ENCODE peak calls at places on chromosomes 7 and 10, in five cellular contexts. I is testis, O is tibial nerve, J is sigmoid colon, D is NB4. H is an unnamed sample.

GRCh38 chr7:34190299-34190698 is 285.0 kb downstream of the BMPER start:
- DNase-seq in I (no peak), O (no peak), J (no peak), D (no peak), H (no peak)

GRCh38 chr7:12716134-12716667 is 28.8 kb downstream of the ARL4A start:
- DNase-seq in I (no peak), O (no peak), J (no peak), D (no peak), H (no peak)

GRCh38 chr7:129376076-129376777 is 58.0 kb upstream of the STRIP2 start:
- DNase-seq in I (peak), O (peak), J (no peak), D (peak), H (peak)

GRCh38 chr10:127034790-127035189 is 129.6 kb downstream of the DOCK1 start:
- DNase-seq in I (peak), O (no peak), J (no peak), D (no peak), H (no peak)

GRCh38 chr7:103989200-103989784 is at the start of gene RELN:
- DNase-seq in I (peak), O (no peak), J (no peak), D (no peak), H (peak)

GRCh38 chr7:140640727-140641531 is at the start of gene DENND2A:
- DNase-seq in I (peak), O (peak), J (peak), D (peak), H (no peak)

GRCh38 chr10:46311501-46311951 is 24.7 kb downstream of the ANTXRL start:
- DNase-seq in I (peak), O (no peak), J (peak), D (no peak), H (no peak)

GRCh38 chr10:112732277-112732891 is 217.7 kb upstream of the TCF7L2 start:
- DNase-seq in I (no peak), O (no peak), J (no peak), D (no peak), H (no peak)

GRCh38 chr7:36116347-36117200 is 36.5 kb upstream of the EEPD1 start:
- DNase-seq in I (no peak), O (no peak), J (no peak), D (no peak), H (no peak)

GRCh38 chr7:43878867-43879266 is 9.6 kb upstream of the MRPS24 start:
- DNase-seq in I (no peak), O (no peak), J (no peak), D (no peak), H (no peak)

GRCh38 chr7:13832346-13832745 is 157.1 kb downstream of the ETV1 start:
- DNase-seq in I (no peak), O (no peak), J (no peak), D (no peak), H (no peak)

GRCh38 chr10:86711957-86712708 is 43.8 kb downstream of the LDB3 start:
- DNase-seq in I (peak), O (peak), J (peak), D (peak), H (no peak)
- TF ChIP-seq POLR2A in I (no peak), O (no peak), J (no peak), D (no peak), H (no peak)

DNA sequence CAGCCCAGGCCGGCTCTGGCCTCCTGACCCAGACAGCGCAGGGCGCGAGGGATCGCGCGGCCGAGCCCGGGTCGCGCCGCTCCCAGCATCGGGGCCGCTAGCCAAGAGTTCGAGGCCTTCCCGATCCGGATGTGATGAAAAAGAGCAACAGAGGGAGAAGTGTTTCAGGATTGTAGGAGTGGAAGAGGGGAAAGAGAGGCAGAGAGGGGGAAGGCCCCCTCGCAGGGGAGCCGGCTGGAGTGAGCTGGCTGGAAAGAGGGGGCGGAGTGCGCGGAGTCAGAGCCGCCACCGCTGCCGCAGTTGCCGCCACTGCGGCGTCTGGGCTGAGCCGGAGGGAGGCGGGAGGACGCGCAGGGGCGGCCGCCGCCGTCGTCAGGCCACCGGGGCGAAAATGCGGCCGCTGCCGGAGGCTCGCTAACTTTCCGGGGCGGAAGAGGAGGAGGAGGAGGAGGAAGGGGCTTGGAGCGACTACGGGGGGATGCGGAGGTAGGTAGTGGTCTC is 307 bp downstream of the MDFIC start:
- DNase-seq in I (peak), O (peak), J (peak), D (peak), H (no peak)
- TF ChIP-seq POLR2A in I (no peak), O (no peak), J (peak), D (no peak), H (no peak)

GRCh38 chr10:119872610-119872859 is at the start of gene MCMBP:
- DNase-seq in I (no peak), O (no peak), J (no peak), D (no peak), H (no peak)
- TF ChIP-seq POLR2A in I (no peak), O (peak), J (no peak), D (no peak), H (no peak)

DNA sequence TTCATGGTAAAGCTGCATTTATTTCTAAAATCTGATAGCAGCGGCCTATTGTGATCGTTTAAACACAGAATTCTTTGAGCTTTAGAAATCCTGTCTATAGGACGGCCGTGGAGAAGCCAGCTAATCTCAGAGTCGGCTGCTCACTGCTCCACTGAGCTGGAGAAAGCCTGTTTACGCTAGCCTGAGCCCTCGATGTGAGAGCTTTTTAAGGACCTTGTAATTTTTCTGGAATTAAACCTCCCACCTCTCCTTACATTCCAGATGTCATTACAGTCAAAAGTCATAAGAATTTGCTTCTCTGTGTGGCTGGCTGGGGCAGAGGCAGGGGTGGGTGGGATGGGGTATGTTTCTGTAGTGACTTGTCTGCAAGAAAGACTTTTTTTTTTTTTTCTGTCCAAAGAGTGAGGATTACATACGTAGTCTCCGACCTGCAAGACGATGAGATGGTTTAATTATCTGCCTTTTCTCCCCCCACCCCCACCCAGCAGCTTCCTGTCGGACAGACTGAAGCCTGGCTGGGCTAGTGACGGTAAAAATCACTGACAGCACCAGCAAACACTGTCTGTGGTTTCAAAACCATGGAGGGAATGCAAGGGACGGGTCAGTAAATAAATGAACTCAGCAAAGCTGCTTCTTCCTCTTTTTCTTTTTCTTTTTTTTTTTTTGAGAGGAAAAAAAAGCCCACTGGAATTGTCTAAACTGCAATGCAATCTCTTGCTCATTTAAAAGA is 31.8 kb downstream of the TRIM8 start:
- DNase-seq in I (no peak), O (no peak), J (peak), D (peak), H (no peak)
- TF ChIP-seq POLR2A in I (no peak), O (no peak), J (no peak), D (no peak), H (no peak)

GRCh38 chr10:116610443-116611152 is 10.2 kb upstream of the PNLIPRP2 start:
- DNase-seq in I (no peak), O (no peak), J (no peak), D (no peak), H (no peak)

GRCh38 chr10:116602648-116603400 is 12.1 kb downstream of the PNLIPRP1 start:
- DNase-seq in I (no peak), O (no peak), J (no peak), D (no peak), H (no peak)

GRCh38 chr10:116607336-116607735 is 13.4 kb upstream of the PNLIPRP2 start:
- DNase-seq in I (no peak), O (no peak), J (no peak), D (no peak), H (no peak)

GRCh38 chr10:116608683-116609594 is 11.8 kb upstream of the PNLIPRP2 start:
- DNase-seq in I (no peak), O (no peak), J (no peak), D (no peak), H (no peak)

DNA sequence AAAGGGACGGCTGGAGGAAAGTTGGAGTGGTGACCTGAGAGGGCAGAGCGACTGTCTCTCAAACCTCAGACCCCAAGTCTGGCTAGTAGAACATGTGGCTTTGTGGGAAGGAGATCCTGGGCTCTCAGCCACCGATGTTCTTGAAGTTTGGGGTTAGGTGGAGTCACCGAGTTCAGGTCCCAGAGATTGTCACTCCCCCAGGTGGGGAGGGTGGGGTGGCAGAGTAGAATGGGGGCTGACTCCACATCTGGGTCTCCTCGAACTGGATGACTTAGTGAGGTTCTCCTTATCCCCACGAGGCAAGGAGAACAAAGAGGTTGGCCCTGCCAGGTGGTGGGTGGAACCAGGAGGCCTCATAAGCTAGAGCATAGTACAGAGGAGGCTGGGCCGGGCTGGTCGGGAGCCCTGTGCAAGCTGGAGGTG is 14.7 kb upstream of the PNLIPRP2 start:
- DNase-seq in I (no peak), O (no peak), J (no peak), D (no peak), H (no peak)
- TF ChIP-seq POLR2A in I (no peak), O (no peak), J (no peak), D (no peak), H (no peak)

GRCh38 chr10:63110940-63111339 is 22.2 kb upstream of the NRBF2 start:
- DNase-seq in I (no peak), O (no peak), J (no peak), D (no peak), H (no peak)

GRCh38 chr10:63116452-63117072 is 16.6 kb upstream of the NRBF2 start:
- DNase-seq in I (no peak), O (no peak), J (no peak), D (no peak), H (no peak)

GRCh38 chr10:63114031-63114814 is 18.9 kb upstream of the NRBF2 start:
- DNase-seq in I (peak), O (peak), J (peak), D (peak), H (peak)

GRCh38 chr10:63120554-63120953 is 12.6 kb upstream of the NRBF2 start:
- DNase-seq in I (no peak), O (peak), J (no peak), D (peak), H (no peak)

GRCh38 chr10:63115732-63116383 is 17.3 kb upstream of the NRBF2 start:
- DNase-seq in I (peak), O (peak), J (peak), D (no peak), H (no peak)
- TF ChIP-seq POLR2A in I (no peak), O (no peak), J (no peak), D (no peak), H (no peak)

DNA sequence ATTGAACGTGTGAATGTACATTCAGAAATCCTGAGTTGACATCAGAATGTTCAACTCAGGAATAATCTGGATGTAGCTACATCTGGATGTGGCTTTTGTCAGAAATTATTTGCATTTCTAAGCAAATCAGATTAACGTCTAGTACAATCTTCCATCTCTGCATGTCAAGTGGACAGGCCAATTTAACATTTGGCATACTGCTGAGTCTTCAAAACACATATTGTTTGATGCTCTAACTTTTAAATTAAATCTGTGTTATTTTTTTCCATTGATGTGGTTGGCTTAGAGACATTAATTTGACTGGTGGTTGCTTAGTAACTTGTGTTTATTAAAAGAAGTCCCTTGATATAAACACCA is 3.4 kb downstream of the STAMBPL1 start:
- DNase-seq in I (no peak), O (no peak), J (no peak), D (no peak), H (no peak)
- TF ChIP-seq POLR2A in I (no peak), O (no peak), J (no peak), D (no peak), H (no peak)

GRCh38 chr7:101814996-101815825 is 2.2 kb upstream of the CUX1 start:
- DNase-seq in I (peak), O (no peak), J (peak), D (peak), H (peak)
- TF ChIP-seq POLR2A in I (no peak), O (no peak), J (no peak), D (no peak), H (no peak)

GRCh38 chr7:1154172-1154739 is 5.7 kb downstream of the ZFAND2A start:
- DNase-seq in I (no peak), O (no peak), J (no peak), D (no peak), H (no peak)

GRCh38 chr7:1159933-1160664 is at the start of gene ZFAND2A:
- DNase-seq in I (peak), O (peak), J (peak), D (peak), H (peak)

GRCh38 chr7:1156782-1157535 is 3.0 kb downstream of the ZFAND2A start:
- DNase-seq in I (no peak), O (no peak), J (no peak), D (peak), H (no peak)

GRCh38 chr7:1160665-1161010 is 642 bp upstream of the ZFAND2A start:
- DNase-seq in I (no peak), O (no peak), J (no peak), D (no peak), H (peak)

GRCh38 chr7:1158203-1159126 is 1.5 kb downstream of the ZFAND2A start:
- DNase-seq in I (no peak), O (no peak), J (no peak), D (no peak), H (peak)
- TF ChIP-seq POLR2A in I (no peak), O (no peak), J (no peak), D (no peak), H (no peak)